ENCODE peak calls at places on chromosomes 4 and X, in six cellular contexts. F is T-cell; T is activated CD4-positive, alpha-beta T cell treated with anti-CD3 and anti-CD28 coated beads, Interleukin-2, amount 10 ng/mL, durations not matched to agents 7 days and 5 days; P is M059J; E is NCI-H524; X is D341Med. W is an unnamed sample.

GRCh38 chr4:5751918-5752802 is 41.2 kb downstream of the EVC start:
- DNase-seq in F (no peak), T (no peak), P (peak; percentile 31), E (peak; percentile 98), X (peak; percentile 69), W (no peak)

GRCh38 chr4:2886622-2887021 is 43.0 kb downstream of the ADD1 start:
- DNase-seq in F (no peak), T (no peak), P (no peak), E (peak; percentile 59), X (peak; percentile 63), W (peak; percentile 80)

GRCh38 chrX:118541482-118541881 is 45.9 kb downstream of the DOCK11 start:
- DNase-seq in F (no peak), T (no peak), P (no peak), E (no peak), X (no peak), W (no peak)

GRCh38 chrX:133776072-133776471 is 209.3 kb downstream of the GPC3 start:
- DNase-seq in F (peak; percentile 10), T (peak; percentile 40), P (no peak), E (no peak), X (peak; percentile 49), W (peak; percentile 31)

GRCh38 chrX:54246866-54247265 is 63.8 kb upstream of the FAM120C start:
- DNase-seq in F (no peak), T (no peak), P (no peak), E (no peak), X (no peak), W (no peak)

GRCh38 chrX:3807906-3808305 is 94.5 kb upstream of the PRKX start:
- DNase-seq in F (no peak), T (no peak), P (no peak), E (no peak), X (no peak), W (no peak)

GRCh38 chr4:126697748-126698147 is 935.0 kb upstream of the INTU start:
- DNase-seq in F (no peak), T (no peak), P (peak; percentile 87), E (no peak), X (no peak), W (no peak)

GRCh38 chr4:72843466-72843865 is 226.1 kb downstream of the COX18 start:
- DNase-seq in F (no peak), T (no peak), P (no peak), E (no peak), X (no peak), W (no peak)

GRCh38 chr4:169236901-169237626 is 33.7 kb downstream of the SH3RF1 start:
- DNase-seq in F (no peak), T (no peak), P (no peak), E (no peak), X (no peak), W (no peak)

W was measured in SK-N-SH.